ENCODE peak calls at places on chromosomes 1 and 21, in seven cellular contexts. G, Q, P, Y, B, N and X are unnamed samples. For H3K4me1, the result is how much of the 10 kb centered on the place peaks cover.

GRCh38 chr1:25572708-25573590 is 29.5 kb downstream of the LDLRAP1 start:
- DNase-seq in Q (peak), N (peak), G (peak), B (peak), Y (peak), P (no peak), X (no peak)

GRCh38 chr1:156497078-156497742 is 3.4 kb downstream of the MEF2D start:
- DNase-seq in B (no peak), G (no peak), Q (no peak), N (no peak), P (no peak), Y (no peak), X (no peak)

GRCh38 chr1:33383974-33384767 is 46.7 kb downstream of the PHC2 start:
- DNase-seq in B (peak), G (no peak), Q (no peak), N (no peak), Y (no peak), P (no peak), X (no peak)

GRCh38 chr1:114033219-114033706 is 54.0 kb downstream of the OLFML3 start:
- DNase-seq in P (no peak), G (peak), Y (no peak), N (peak), Q (no peak), B (no peak), X (no peak)

GRCh38 chr1:228083871-228084278 is 1.4 kb downstream of the ARF1 start:
- DNase-seq in B (no peak), Q (no peak), N (peak), P (no peak), Y (peak), G (no peak), X (peak)

GRCh38 chr1:89660086-89660946 is 27.4 kb downstream of the LRRC8C start:
- DNase-seq in Y (no peak), G (no peak), Q (no peak), N (no peak), P (no peak), B (no peak), X (no peak)

GRCh38 chr1:174324939-174325338 is 122.8 kb upstream of the GPR52 start:
- DNase-seq in Q (no peak), B (no peak), G (no peak), P (no peak), N (no peak), Y (no peak), X (no peak)

GRCh38 chr1:157558119-157558518 is 5.8 kb upstream of the FCRL5 start:
- DNase-seq in B (no peak), N (no peak), Y (no peak), G (no peak), P (no peak), Q (no peak), X (no peak)

GRCh38 chr1:17141441-17142197 is 22.4 kb upstream of the PADI2 start:
- DNase-seq in Q (no peak), P (no peak), Y (no peak), B (no peak), N (peak), G (no peak), X (no peak)

GRCh38 chr1:41319803-41320711 is 41.2 kb upstream of the FOXO6 start:
- DNase-seq in Q (no peak), P (peak), N (peak), Y (no peak), G (no peak), B (no peak), X (no peak)

GRCh38 chr1:183061194-183061593 is 38.0 kb downstream of the LAMC1 start:
- DNase-seq in Q (no peak), G (no peak), Y (no peak), N (no peak), P (no peak), B (no peak), X (no peak)

GRCh38 chr1:12613180-12613579 is 4.8 kb downstream of the DHRS3 start:
- DNase-seq in Q (peak), Y (no peak), B (no peak), G (no peak), P (no peak), N (no peak), X (no peak)

GRCh38 chr1:91243171-91243570 is 161.5 kb downstream of the HFM1 start:
- DNase-seq in G (no peak), N (no peak), Y (no peak), B (no peak), P (no peak), Q (no peak), X (no peak)

GRCh38 chr21:44395260-44395659 is 41.8 kb downstream of the TRPM2 start:
- DNase-seq in G (no peak), Q (no peak), Y (no peak), P (no peak), N (no peak), B (no peak), X (peak)

GRCh38 chr1:55519937-55520683 is 304.9 kb upstream of the USP24 start:
- DNase-seq in Q (no peak), G (no peak), N (no peak), Y (no peak), B (no peak), P (no peak), X (no peak)

GRCh38 chr1:94079056-94079990 is 41.6 kb downstream of the ABCA4 start:
- DNase-seq in P (no peak), G (no peak), Q (no peak), N (no peak), Y (no peak), B (no peak), X (no peak)

GRCh38 chr1:117678246-117678977 is 72.6 kb downstream of the TENT5C start:
- DNase-seq in Q (no peak), P (no peak), G (no peak), Y (no peak), B (no peak), N (peak), X (no peak)

GRCh38 chr1:51344602-51345299 is 14.4 kb upstream of the TTC39A start:
- DNase-seq in B (no peak), N (peak), P (no peak), Y (peak), Q (peak), G (no peak), X (no peak)

GRCh38 chr1:51345300-51345687 is 14.9 kb upstream of the TTC39A start:
- DNase-seq in B (no peak), Y (no peak), Q (peak), G (no peak), N (no peak), P (no peak), X (no peak)

GRCh38 chr1:51342591-51343206 is 12.3 kb upstream of the TTC39A start:
- DNase-seq in G (no peak), B (no peak), P (no peak), Y (no peak), N (no peak), Q (no peak), X (no peak)

GRCh38 chr1:51343624-51344023 is 13.3 kb upstream of the TTC39A start:
- DNase-seq in B (no peak), G (no peak), Y (no peak), P (no peak), Q (no peak), N (no peak), X (no peak)

DNA sequence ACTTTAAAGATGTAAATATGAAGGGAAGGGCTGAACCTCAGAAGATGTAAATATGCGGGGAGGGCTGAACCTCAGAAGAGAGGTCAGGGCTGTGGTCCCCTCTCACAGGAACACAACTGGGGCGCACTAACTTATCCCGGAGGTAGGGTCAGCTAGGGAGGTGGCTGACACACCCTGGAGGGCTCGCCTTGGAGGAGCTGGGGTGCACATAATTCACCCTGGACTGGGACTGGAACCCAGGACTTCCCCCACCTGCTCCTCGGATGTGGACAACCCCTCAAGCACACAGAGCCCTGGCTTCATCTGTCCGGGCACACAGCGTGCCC is 13.9 kb upstream of the TTC39A start:
- DNase-seq in P (no peak), Y (no peak), B (no peak), G (no peak), N (no peak), Q (no peak), X (no peak)
- H3K4me3 ChIP-seq in P (no peak), Y (no peak), B (no peak), G (no peak), N (no peak), Q (peak), X (no peak)

GRCh38 chr1:30811187-30811586 is 53.6 kb upstream of the LAPTM5 start:
- DNase-seq in Q (no peak), Y (no peak), B (no peak), G (no peak), P (no peak), N (no peak), X (no peak)

GRCh38 chr1:30808067-30808662 is 50.6 kb upstream of the LAPTM5 start:
- DNase-seq in G (no peak), P (no peak), Q (no peak), Y (no peak), N (no peak), B (no peak), X (no peak)

GRCh38 chr1:30807318-30808066 is 49.9 kb upstream of the LAPTM5 start:
- DNase-seq in Y (no peak), N (no peak), P (no peak), B (no peak), Q (no peak), G (no peak), X (peak)

GRCh38 chr1:30810416-30811105 is 53.0 kb upstream of the LAPTM5 start:
- DNase-seq in N (no peak), G (no peak), Q (no peak), Y (no peak), P (no peak), B (no peak), X (no peak)

DNA sequence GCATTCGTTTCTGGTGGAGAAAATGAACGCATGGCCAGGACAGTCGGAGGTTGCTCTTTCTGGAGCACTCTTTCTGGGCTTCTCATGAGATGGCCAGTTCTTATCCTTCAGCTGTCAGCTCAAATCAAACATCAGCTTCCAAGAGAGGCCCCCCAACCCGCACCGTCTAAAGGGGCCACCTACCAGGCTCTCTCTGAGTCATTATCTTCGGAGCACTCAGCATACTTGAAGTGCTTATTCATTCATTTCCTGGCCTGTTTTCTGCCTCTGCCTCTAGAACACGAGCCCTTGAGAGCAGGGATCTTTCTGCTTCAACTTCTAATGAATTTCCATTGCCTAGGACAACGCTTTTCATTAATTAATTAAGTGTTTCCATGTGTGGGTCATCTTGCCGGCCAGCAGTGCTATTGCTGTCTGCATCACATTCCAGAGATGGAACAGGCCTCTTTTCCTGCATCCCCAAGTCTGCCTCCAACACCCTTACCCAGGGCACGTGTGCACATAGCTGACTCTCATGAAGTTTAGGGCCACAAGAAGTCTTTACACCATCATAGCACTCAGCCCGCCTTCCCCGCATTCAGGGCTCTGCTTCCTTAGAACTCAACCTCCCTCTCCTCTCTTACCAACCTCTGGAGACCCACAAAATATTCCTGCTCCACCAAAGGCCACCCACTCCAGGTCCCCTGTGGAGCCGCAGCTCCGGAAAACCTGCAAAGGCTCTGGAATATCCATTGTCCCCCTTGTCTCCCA is 52.1 kb upstream of the LAPTM5 start:
- DNase-seq in P (no peak), Q (no peak), B (peak), N (no peak), Y (no peak), G (no peak), X (no peak)
- H3K4me1 ChIP-seq in P (under half), Q (under half), B (under half), N (under half), Y (under half), G (under half), X (under half)

DNA sequence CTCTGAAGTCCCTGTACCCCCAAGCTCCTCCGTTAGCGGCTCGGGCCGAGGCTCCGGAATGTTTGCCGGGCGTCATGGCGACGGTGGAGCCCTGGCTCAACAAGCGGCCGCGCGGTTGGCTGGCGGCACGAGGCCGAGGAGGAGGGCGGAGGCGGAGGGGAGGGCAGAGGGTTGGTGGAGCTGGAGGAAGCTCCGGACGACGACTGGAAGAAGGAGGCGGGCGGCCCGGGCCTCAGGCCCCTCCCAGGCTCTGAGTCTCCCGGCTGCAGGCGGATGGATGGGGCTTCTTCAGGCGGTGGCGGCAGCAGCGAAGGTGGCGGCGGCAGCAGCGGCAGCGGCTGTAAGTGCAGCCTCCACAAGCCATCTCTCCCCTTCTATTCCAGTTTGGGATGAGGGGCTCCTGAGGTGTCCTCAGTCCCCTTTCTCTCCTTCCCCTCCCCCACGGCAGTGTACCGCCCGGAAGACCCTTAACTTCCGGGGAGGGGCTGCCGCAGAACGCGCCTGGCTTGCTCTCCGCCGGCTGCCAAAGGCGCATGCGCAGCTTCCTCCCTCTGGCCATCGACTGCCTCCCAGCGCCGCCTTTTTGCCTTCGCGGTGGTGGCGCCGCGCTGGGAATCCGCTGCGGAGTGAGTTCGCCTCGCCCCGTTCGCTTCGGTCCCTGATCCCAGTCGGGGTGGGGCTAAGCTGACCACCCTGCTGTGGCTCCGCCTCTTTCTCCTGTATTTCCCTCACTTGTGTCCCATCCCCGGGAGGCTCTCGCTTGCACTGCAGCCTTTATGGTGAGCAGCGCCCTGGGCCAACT is at the start of the genes DNAI4 and MIER1:
- DNase-seq in G (peak), B (peak), P (peak), N (peak), Q (peak), Y (peak), X (peak)
- TF ChIP-seq CTCF in G (no peak), B (peak), P (peak), N (no peak), Q (peak), Y (peak), X (no peak)

GRCh38 chr1:161531986-161532875 is 7.9 kb downstream of the HSPA6 start:
- DNase-seq in N (no peak), Y (no peak), B (no peak), Q (no peak), P (no peak), G (no peak), X (no peak)
- H3K4me3 ChIP-seq in N (no peak), Y (no peak), B (no peak), Q (no peak), P (peak), G (peak), X (no peak)

GRCh38 chr1:8194481-8195227 is 123.3 kb upstream of the SLC45A1 start:
- DNase-seq in B (peak), N (no peak), P (no peak), Y (no peak), Q (no peak), G (peak), X (no peak)

GRCh38 chr1:8193840-8194406 is 124.0 kb upstream of the SLC45A1 start:
- DNase-seq in B (no peak), P (no peak), G (no peak), Q (no peak), N (no peak), Y (no peak), X (no peak)

GRCh38 chr1:8189931-8190483 is 127.9 kb upstream of the SLC45A1 start:
- DNase-seq in P (no peak), G (no peak), Y (no peak), N (peak), Q (no peak), B (peak), X (no peak)

DNA sequence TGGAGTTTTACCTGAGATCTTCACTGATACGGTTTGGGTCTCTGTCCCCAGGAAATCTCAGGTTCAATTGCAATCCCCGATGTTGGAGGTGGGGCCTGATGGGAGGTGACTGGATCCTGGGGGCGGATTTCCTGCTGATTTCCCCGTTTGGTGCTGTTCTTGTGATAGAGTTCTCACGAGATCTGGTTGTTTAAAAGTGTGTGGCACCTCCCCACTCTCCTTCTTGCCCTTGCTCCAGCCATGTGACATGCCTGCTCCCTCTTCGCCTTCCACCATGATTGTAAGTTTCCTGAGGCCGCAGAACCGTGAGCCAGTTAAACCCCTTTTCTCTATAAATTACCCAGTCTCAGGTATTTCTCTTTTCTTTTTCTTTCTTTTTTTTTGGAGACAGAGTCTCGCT is 126.4 kb upstream of the SLC45A1 start:
- DNase-seq in N (no peak), B (no peak), Q (no peak), G (no peak), Y (no peak), P (no peak), X (no peak)
- H3K4me1 ChIP-seq in N (under half), B (under half), Q (under half), G (under half), Y (under half), P (under half), X (under half)

DNA sequence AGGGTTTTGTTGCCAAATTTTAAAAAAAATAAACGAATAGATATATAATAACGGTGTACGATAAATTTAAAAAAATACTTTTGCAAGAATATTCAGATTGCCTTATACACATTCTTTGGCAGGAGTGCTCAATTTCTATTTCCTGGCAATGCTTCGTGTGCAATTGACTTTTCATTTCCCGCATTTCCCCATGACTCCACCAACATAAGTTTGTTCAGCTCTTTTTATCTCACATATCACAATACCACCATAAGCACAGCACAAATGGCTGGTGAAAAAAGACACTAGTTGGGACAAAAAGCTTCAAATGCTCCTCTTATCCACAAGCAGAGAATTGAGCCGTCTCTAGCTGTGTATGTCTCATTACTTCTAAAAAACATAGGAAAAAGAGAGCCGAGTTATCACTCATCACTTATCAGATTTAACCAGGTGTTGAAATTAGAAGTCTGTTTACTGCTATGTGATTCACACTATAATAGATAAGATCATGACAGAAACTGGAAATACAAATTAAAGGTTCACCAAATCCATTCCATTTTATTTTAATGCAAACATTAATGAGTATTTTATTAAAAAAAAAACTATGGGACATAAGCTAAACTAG is 28.9 kb upstream of the RGS1 start:
- DNase-seq in Y (no peak), N (no peak), G (no peak), Q (no peak), P (no peak), B (no peak), X (no peak)
- TF ChIP-seq CTCF in Y (no peak), N (no peak), G (no peak), Q (no peak), P (no peak), B (no peak), X (no peak)

GRCh38 chr1:167936068-167936929 is at the start of gene DCAF6:
- DNase-seq in Q (peak), Y (peak), B (peak), G (peak), P (peak), N (peak), X (peak)
- H3K4me3 ChIP-seq in Q (peak), Y (peak), B (peak), G (peak), P (peak), N (peak), X (peak)